ENCODE peak calls at places on chromosome 15, in seven cellular contexts. I is upper lobe of right lung; B is activated CD8-positive, alpha-beta memory T cell treated with anti-CD3 and anti-CD28 coated beads for 24 hours; C is GM10248; S is nephron progenitor cell; Z is NCI-H2081 treated with DMSO at 0.1 percent for 48 hours; R is stimulated activated CD4-positive, alpha-beta T cell treated with anti-CD3 and anti-CD28 coated beads, Interleukin-1b, Interleukin-23, amount 100 ng/mL, for 4 hours. D is an unnamed sample.

GRCh38 chr15:98315951-98316350 is 332.4 kb upstream of the IGF1R start:
- DNase-seq in Z (no peak), R (no peak), I (no peak), C (no peak), B (no peak), S (no peak), D (no peak)

GRCh38 chr15:42992626-42993025 is 72.0 kb upstream of the TTBK2 start:
- DNase-seq in R (no peak), C (no peak), I (no peak), B (no peak), S (no peak), Z (no peak), D (no peak)

GRCh38 chr15:84653584-84653909 is 536 bp downstream of the WDR73 start:
- DNase-seq in S (no peak), I (no peak), R (no peak), Z (no peak), B (no peak), C (no peak), D (no peak)

GRCh38 chr15:78767331-78767951 is 43.8 kb downstream of the ADAMTS7 start:
- DNase-seq in B (no peak), I (peak; percentile 54), S (no peak), R (no peak), C (no peak), Z (no peak), D (no peak)

GRCh38 chr15:45747426-45747825 is 112.6 kb downstream of the SQOR start:
- DNase-seq in B (no peak), I (no peak), R (no peak), Z (no peak), C (no peak), S (no peak), D (no peak)

GRCh38 chr15:29526802-29527201 is 257.2 kb upstream of the NSMCE3 start:
- DNase-seq in Z (no peak), R (no peak), C (no peak), S (no peak), B (no peak), I (no peak), D (no peak)

GRCh38 chr15:44765036-44765435 is 28.7 kb downstream of the TRIM69 start:
- DNase-seq in B (no peak), I (no peak), Z (no peak), C (no peak), R (no peak), S (no peak), D (no peak)

GRCh38 chr15:57534279-57534678 is 57.4 kb upstream of the MYZAP start:
- DNase-seq in Z (no peak), C (no peak), I (no peak), B (no peak), R (no peak), S (no peak), D (no peak)

GRCh38 chr15:39887832-39888231 is 32.2 kb downstream of the GPR176 start:
- DNase-seq in Z (no peak), S (no peak), R (no peak), C (no peak), I (no peak), B (no peak), D (no peak)

GRCh38 chr15:80984856-80985255 is 4.8 kb downstream of the MESD start:
- DNase-seq in S (no peak), B (no peak), I (no peak), R (no peak), Z (no peak), C (no peak), D (no peak)

GRCh38 chr15:39680868-39681267 is 100.0 kb downstream of the THBS1 start:
- DNase-seq in S (no peak), B (no peak), I (no peak), Z (no peak), C (no peak), R (no peak), D (no peak)

GRCh38 chr15:100206643-100207042 is 135.1 kb downstream of the ADAMTS17 start:
- DNase-seq in R (no peak), S (no peak), C (no peak), Z (no peak), B (no peak), I (no peak), D (no peak)

GRCh38 chr15:57079907-57080750 is 161.7 kb downstream of the TCF12 start:
- DNase-seq in Z (no peak), I (no peak), S (no peak), R (no peak), C (no peak), B (no peak), D (no peak)